ENCODE peak calls at places on chromosomes 13 and 19, in four cellular contexts. A, R, I and C are unnamed samples.

GRCh38 chr13:102399791-102400618 is 1.8 kb downstream of the FGF14 start:
- DNase-seq in A (no peak), R (peak), I (peak), C (no peak)

GRCh38 chr19:43711751-43712355 is 4.0 kb upstream of the IRGC start:
- DNase-seq in A (no peak), R (no peak), I (no peak), C (no peak)

GRCh38 chr19:33089061-33089460 is 8.1 kb downstream of the GPATCH1 start:
- DNase-seq in A (no peak), R (no peak), I (no peak), C (no peak)

GRCh38 chr19:35409191-35409590 is 38.3 kb downstream of the GPR42 start:
- DNase-seq in A (no peak), R (no peak), I (no peak), C (no peak)

GRCh38 chr19:14536926-14537692 is 7.7 kb downstream of the TECR start:
- DNase-seq in A (no peak), R (peak), I (peak), C (no peak)

GRCh38 chr13:78589206-78589605 is 14.1 kb downstream of the POU4F1 start:
- DNase-seq in A (no peak), R (peak), I (peak), C (no peak)

GRCh38 chr19:57978586-57979289 is 4.4 kb upstream of the C19orf18 start:
- DNase-seq in A (no peak), R (no peak), I (peak), C (no peak)

GRCh38 chr13:20221772-20222171 is 10.3 kb downstream of the GJB6 start:
- DNase-seq in A (no peak), R (no peak), I (no peak), C (no peak)

GRCh38 chr19:47187797-47188196 is 43.2 kb downstream of the BBC3 start:
- DNase-seq in A (no peak), R (no peak), I (no peak), C (no peak)

GRCh38 chr19:34274827-34275625 is 20.7 kb downstream of the GARRE1 start:
- DNase-seq in A (no peak), R (no peak), I (no peak), C (no peak)

GRCh38 chr13:29581666-29582065 is 13.8 kb downstream of the SLC7A1 start:
- DNase-seq in A (no peak), R (no peak), I (peak), C (no peak)

GRCh38 chr13:71865858-71866172 is 1.2 kb downstream of the DACH1 start:
- DNase-seq in A (no peak), R (peak), I (peak), C (no peak)

GRCh38 chr13:46633416-46633815 is 80.4 kb downstream of the LRCH1 start:
- DNase-seq in A (no peak), R (no peak), I (peak), C (no peak)

GRCh38 chr13:31765441-31765840 is 26.1 kb downstream of the RXFP2 start:
- DNase-seq in A (no peak), R (no peak), I (peak), C (no peak)